ENCODE peak calls at places on chromosomes 7 and 10, in five cellular contexts. L is EH, I is SIG-M5, S is NCI-H1105 treated with DMSO at 0.1 percent for 48 hours, P is RPMI8226. B is an unnamed sample.

GRCh38 chr10:56522166-56522565 is 161.1 kb upstream of the ZWINT start:
- DNase-seq in S (no peak), L (no peak), P (no peak), I (no peak), B (no peak)

GRCh38 chr10:119290301-119291036 is 83.1 kb downstream of the GRK5 start:
- DNase-seq in S (no peak), P (no peak), I (no peak), L (peak; percentile 30), B (peak; percentile 26)

GRCh38 chr7:98754041-98754479 is 115.8 kb downstream of the TMEM130 start:
- DNase-seq in P (peak; percentile 42), L (peak; percentile 1), I (no peak), S (peak; percentile 33), B (no peak)

GRCh38 chr10:43355749-43356371 is 15.6 kb upstream of the FXYD4 start:
- DNase-seq in P (no peak), I (no peak), L (peak; percentile 52), S (no peak), B (peak; percentile 48)

GRCh38 chr7:108093903-108094302 is 36.3 kb downstream of the LAMB4 start:
- DNase-seq in L (peak; percentile 82), S (no peak), P (no peak), I (no peak), B (peak; percentile 56)

GRCh38 chr7:157840913-157841756 is 504.3 kb downstream of the DNAJB6 start:
- DNase-seq in I (no peak), S (no peak), P (no peak), L (no peak), B (no peak)

GRCh38 chr7:158235862-158236261 is 351.8 kb downstream of the PTPRN2 start:
- DNase-seq in I (no peak), L (no peak), S (no peak), P (no peak), B (no peak)

GRCh38 chr10:75202321-75203096 is 8.1 kb upstream of the VDAC2 start:
- DNase-seq in P (no peak), S (no peak), I (no peak), L (peak; percentile 90), B (peak; percentile 82)